ENCODE peak calls at places on chromosomes 13 and 19, in five cellular contexts. One of them, this sample, is unnamed.

GRCh38 chr19:50313812-50314536 is 15.2 kb downstream of the KCNC3 start:
- DNase-seq in activated CD4-positive, alpha-beta T cell treated with anti-CD3 and anti-CD28 coated beads, Interleukin-2, amount 10 ng/mL, durations not matched to agents 7 days and 5 days: no peak
- DNase-seq in renal cortical epithelial cell: no peak
- DNase-seq in stimulated activated CD4-positive, alpha-beta T cell treated with anti-CD3 and anti-CD28 coated beads, Interleukin-1b, Interleukin-23, amount 100 ng/mL, for 4 hours: no peak
- DNase-seq in AG08395: no peak
- DNase-seq in this sample: no peak

GRCh38 chr13:26050568-26051230 is 1.1 kb downstream of the SHISA2 start:
- DNase-seq in activated CD4-positive, alpha-beta T cell treated with anti-CD3 and anti-CD28 coated beads, Interleukin-2, amount 10 ng/mL, durations not matched to agents 7 days and 5 days: no peak
- DNase-seq in renal cortical epithelial cell: no peak
- DNase-seq in stimulated activated CD4-positive, alpha-beta T cell treated with anti-CD3 and anti-CD28 coated beads, Interleukin-1b, Interleukin-23, amount 100 ng/mL, for 4 hours: no peak
- DNase-seq in AG08395: no peak
- DNase-seq in this sample: no peak

GRCh38 chr19:35247526-35248309 is 1.1 kb upstream of the LSR start:
- DNase-seq in activated CD4-positive, alpha-beta T cell treated with anti-CD3 and anti-CD28 coated beads, Interleukin-2, amount 10 ng/mL, durations not matched to agents 7 days and 5 days: peak
- DNase-seq in renal cortical epithelial cell: peak
- DNase-seq in stimulated activated CD4-positive, alpha-beta T cell treated with anti-CD3 and anti-CD28 coated beads, Interleukin-1b, Interleukin-23, amount 100 ng/mL, for 4 hours: no peak
- DNase-seq in AG08395: no peak
- DNase-seq in this sample: no peak

GRCh38 chr19:58034476-58034790 is 608 bp downstream of the ZSCAN1 start:
- DNase-seq in activated CD4-positive, alpha-beta T cell treated with anti-CD3 and anti-CD28 coated beads, Interleukin-2, amount 10 ng/mL, durations not matched to agents 7 days and 5 days: no peak
- DNase-seq in renal cortical epithelial cell: no peak
- DNase-seq in stimulated activated CD4-positive, alpha-beta T cell treated with anti-CD3 and anti-CD28 coated beads, Interleukin-1b, Interleukin-23, amount 100 ng/mL, for 4 hours: no peak
- DNase-seq in AG08395: no peak
- DNase-seq in this sample: no peak

GRCh38 chr19:11963566-11964355 is 1.1 kb upstream of the ZNF763 start:
- DNase-seq in activated CD4-positive, alpha-beta T cell treated with anti-CD3 and anti-CD28 coated beads, Interleukin-2, amount 10 ng/mL, durations not matched to agents 7 days and 5 days: peak
- DNase-seq in renal cortical epithelial cell: peak
- DNase-seq in stimulated activated CD4-positive, alpha-beta T cell treated with anti-CD3 and anti-CD28 coated beads, Interleukin-1b, Interleukin-23, amount 100 ng/mL, for 4 hours: peak
- DNase-seq in AG08395: peak
- DNase-seq in this sample: peak

GRCh38 chr19:7230826-7231225 is 63.4 kb downstream of the INSR start:
- DNase-seq in activated CD4-positive, alpha-beta T cell treated with anti-CD3 and anti-CD28 coated beads, Interleukin-2, amount 10 ng/mL, durations not matched to agents 7 days and 5 days: no peak
- DNase-seq in renal cortical epithelial cell: no peak
- DNase-seq in stimulated activated CD4-positive, alpha-beta T cell treated with anti-CD3 and anti-CD28 coated beads, Interleukin-1b, Interleukin-23, amount 100 ng/mL, for 4 hours: no peak
- DNase-seq in AG08395: no peak
- DNase-seq in this sample: no peak

GRCh38 chr19:9914315-9915207 is 21.8 kb downstream of the OLFM2 start:
- DNase-seq in activated CD4-positive, alpha-beta T cell treated with anti-CD3 and anti-CD28 coated beads, Interleukin-2, amount 10 ng/mL, durations not matched to agents 7 days and 5 days: peak
- DNase-seq in renal cortical epithelial cell: peak
- DNase-seq in stimulated activated CD4-positive, alpha-beta T cell treated with anti-CD3 and anti-CD28 coated beads, Interleukin-1b, Interleukin-23, amount 100 ng/mL, for 4 hours: peak
- DNase-seq in AG08395: peak
- DNase-seq in this sample: peak

GRCh38 chr19:16514383-16515019 is 18.3 kb downstream of the C19orf44 start:
- DNase-seq in activated CD4-positive, alpha-beta T cell treated with anti-CD3 and anti-CD28 coated beads, Interleukin-2, amount 10 ng/mL, durations not matched to agents 7 days and 5 days: no peak
- DNase-seq in renal cortical epithelial cell: no peak
- DNase-seq in stimulated activated CD4-positive, alpha-beta T cell treated with anti-CD3 and anti-CD28 coated beads, Interleukin-1b, Interleukin-23, amount 100 ng/mL, for 4 hours: no peak
- DNase-seq in AG08395: no peak
- DNase-seq in this sample: no peak

GRCh38 chr19:1170938-1171754 is 2.9 kb downstream of the SBNO2 start:
- DNase-seq in activated CD4-positive, alpha-beta T cell treated with anti-CD3 and anti-CD28 coated beads, Interleukin-2, amount 10 ng/mL, durations not matched to agents 7 days and 5 days: no peak
- DNase-seq in renal cortical epithelial cell: no peak
- DNase-seq in stimulated activated CD4-positive, alpha-beta T cell treated with anti-CD3 and anti-CD28 coated beads, Interleukin-1b, Interleukin-23, amount 100 ng/mL, for 4 hours: no peak
- DNase-seq in AG08395: no peak
- DNase-seq in this sample: no peak

GRCh38 chr13:57123660-57124059 is 17.1 kb upstream of the PRR20A start:
- DNase-seq in activated CD4-positive, alpha-beta T cell treated with anti-CD3 and anti-CD28 coated beads, Interleukin-2, amount 10 ng/mL, durations not matched to agents 7 days and 5 days: no peak
- DNase-seq in renal cortical epithelial cell: no peak
- DNase-seq in stimulated activated CD4-positive, alpha-beta T cell treated with anti-CD3 and anti-CD28 coated beads, Interleukin-1b, Interleukin-23, amount 100 ng/mL, for 4 hours: no peak
- DNase-seq in AG08395: no peak
- DNase-seq in this sample: no peak

GRCh38 chr19:9065457-9066014 is 21.3 kb upstream of the OR1M1 start:
- DNase-seq in activated CD4-positive, alpha-beta T cell treated with anti-CD3 and anti-CD28 coated beads, Interleukin-2, amount 10 ng/mL, durations not matched to agents 7 days and 5 days: no peak
- DNase-seq in renal cortical epithelial cell: no peak
- DNase-seq in stimulated activated CD4-positive, alpha-beta T cell treated with anti-CD3 and anti-CD28 coated beads, Interleukin-1b, Interleukin-23, amount 100 ng/mL, for 4 hours: no peak
- DNase-seq in AG08395: no peak
- DNase-seq in this sample: no peak

GRCh38 chr19:15123900-15124299 is 16.7 kb downstream of the SYDE1 start:
- DNase-seq in activated CD4-positive, alpha-beta T cell treated with anti-CD3 and anti-CD28 coated beads, Interleukin-2, amount 10 ng/mL, durations not matched to agents 7 days and 5 days: no peak
- DNase-seq in renal cortical epithelial cell: no peak
- DNase-seq in stimulated activated CD4-positive, alpha-beta T cell treated with anti-CD3 and anti-CD28 coated beads, Interleukin-1b, Interleukin-23, amount 100 ng/mL, for 4 hours: no peak
- DNase-seq in AG08395: no peak
- DNase-seq in this sample: peak

GRCh38 chr19:40503300-40503699 is 36.5 kb downstream of the SPTBN4 start:
- DNase-seq in activated CD4-positive, alpha-beta T cell treated with anti-CD3 and anti-CD28 coated beads, Interleukin-2, amount 10 ng/mL, durations not matched to agents 7 days and 5 days: no peak
- DNase-seq in renal cortical epithelial cell: no peak
- DNase-seq in stimulated activated CD4-positive, alpha-beta T cell treated with anti-CD3 and anti-CD28 coated beads, Interleukin-1b, Interleukin-23, amount 100 ng/mL, for 4 hours: no peak
- DNase-seq in AG08395: no peak
- DNase-seq in this sample: no peak

GRCh38 chr19:9785367-9786331 is 17.1 kb upstream of the ZNF846 start:
- DNase-seq in activated CD4-positive, alpha-beta T cell treated with anti-CD3 and anti-CD28 coated beads, Interleukin-2, amount 10 ng/mL, durations not matched to agents 7 days and 5 days: peak
- DNase-seq in renal cortical epithelial cell: peak
- DNase-seq in stimulated activated CD4-positive, alpha-beta T cell treated with anti-CD3 and anti-CD28 coated beads, Interleukin-1b, Interleukin-23, amount 100 ng/mL, for 4 hours: peak
- DNase-seq in AG08395: peak
- DNase-seq in this sample: peak

GRCh38 chr19:18340237-18340989 is at the start of gene PGPEP1:
- DNase-seq in activated CD4-positive, alpha-beta T cell treated with anti-CD3 and anti-CD28 coated beads, Interleukin-2, amount 10 ng/mL, durations not matched to agents 7 days and 5 days: peak
- DNase-seq in renal cortical epithelial cell: no peak
- DNase-seq in stimulated activated CD4-positive, alpha-beta T cell treated with anti-CD3 and anti-CD28 coated beads, Interleukin-1b, Interleukin-23, amount 100 ng/mL, for 4 hours: peak
- DNase-seq in AG08395: peak
- DNase-seq in this sample: no peak

GRCh38 chr13:109680288-109680687 is 106.1 kb downstream of the IRS2 start:
- DNase-seq in activated CD4-positive, alpha-beta T cell treated with anti-CD3 and anti-CD28 coated beads, Interleukin-2, amount 10 ng/mL, durations not matched to agents 7 days and 5 days: no peak
- DNase-seq in renal cortical epithelial cell: no peak
- DNase-seq in stimulated activated CD4-positive, alpha-beta T cell treated with anti-CD3 and anti-CD28 coated beads, Interleukin-1b, Interleukin-23, amount 100 ng/mL, for 4 hours: no peak
- DNase-seq in AG08395: no peak
- DNase-seq in this sample: no peak

GRCh38 chr19:46766569-46767317 is 20.5 kb upstream of the STRN4 start:
- DNase-seq in activated CD4-positive, alpha-beta T cell treated with anti-CD3 and anti-CD28 coated beads, Interleukin-2, amount 10 ng/mL, durations not matched to agents 7 days and 5 days: peak
- DNase-seq in renal cortical epithelial cell: no peak
- DNase-seq in stimulated activated CD4-positive, alpha-beta T cell treated with anti-CD3 and anti-CD28 coated beads, Interleukin-1b, Interleukin-23, amount 100 ng/mL, for 4 hours: peak
- DNase-seq in AG08395: no peak
- DNase-seq in this sample: no peak

GRCh38 chr19:51807111-51807701 is 12.2 kb downstream of the FPR3 start:
- DNase-seq in activated CD4-positive, alpha-beta T cell treated with anti-CD3 and anti-CD28 coated beads, Interleukin-2, amount 10 ng/mL, durations not matched to agents 7 days and 5 days: no peak
- DNase-seq in renal cortical epithelial cell: no peak
- DNase-seq in stimulated activated CD4-positive, alpha-beta T cell treated with anti-CD3 and anti-CD28 coated beads, Interleukin-1b, Interleukin-23, amount 100 ng/mL, for 4 hours: no peak
- DNase-seq in AG08395: peak
- DNase-seq in this sample: no peak

GRCh38 chr19:42343344-42344110 is 18.1 kb downstream of the MEGF8 start:
- DNase-seq in activated CD4-positive, alpha-beta T cell treated with anti-CD3 and anti-CD28 coated beads, Interleukin-2, amount 10 ng/mL, durations not matched to agents 7 days and 5 days: no peak
- DNase-seq in renal cortical epithelial cell: no peak
- DNase-seq in stimulated activated CD4-positive, alpha-beta T cell treated with anti-CD3 and anti-CD28 coated beads, Interleukin-1b, Interleukin-23, amount 100 ng/mL, for 4 hours: no peak
- DNase-seq in AG08395: no peak
- DNase-seq in this sample: no peak

GRCh38 chr13:28707629-28708427 is 10.9 kb downstream of the SLC46A3 start:
- DNase-seq in activated CD4-positive, alpha-beta T cell treated with anti-CD3 and anti-CD28 coated beads, Interleukin-2, amount 10 ng/mL, durations not matched to agents 7 days and 5 days: peak
- DNase-seq in renal cortical epithelial cell: no peak
- DNase-seq in stimulated activated CD4-positive, alpha-beta T cell treated with anti-CD3 and anti-CD28 coated beads, Interleukin-1b, Interleukin-23, amount 100 ng/mL, for 4 hours: no peak
- DNase-seq in AG08395: peak
- DNase-seq in this sample: no peak

GRCh38 chr19:5824791-5825577 is 14.5 kb downstream of the FUT6 start:
- DNase-seq in activated CD4-positive, alpha-beta T cell treated with anti-CD3 and anti-CD28 coated beads, Interleukin-2, amount 10 ng/mL, durations not matched to agents 7 days and 5 days: no peak
- DNase-seq in renal cortical epithelial cell: no peak
- DNase-seq in stimulated activated CD4-positive, alpha-beta T cell treated with anti-CD3 and anti-CD28 coated beads, Interleukin-1b, Interleukin-23, amount 100 ng/mL, for 4 hours: no peak
- DNase-seq in AG08395: no peak
- DNase-seq in this sample: no peak

GRCh38 chr13:114043421-114044053 is 69.7 kb upstream of the C13orf46 start:
- DNase-seq in activated CD4-positive, alpha-beta T cell treated with anti-CD3 and anti-CD28 coated beads, Interleukin-2, amount 10 ng/mL, durations not matched to agents 7 days and 5 days: no peak
- DNase-seq in renal cortical epithelial cell: peak
- DNase-seq in stimulated activated CD4-positive, alpha-beta T cell treated with anti-CD3 and anti-CD28 coated beads, Interleukin-1b, Interleukin-23, amount 100 ng/mL, for 4 hours: no peak
- DNase-seq in AG08395: peak
- DNase-seq in this sample: peak

GRCh38 chr13:111575276-111575675 is 254.8 kb downstream of the TEX29 start:
- DNase-seq in activated CD4-positive, alpha-beta T cell treated with anti-CD3 and anti-CD28 coated beads, Interleukin-2, amount 10 ng/mL, durations not matched to agents 7 days and 5 days: no peak
- DNase-seq in renal cortical epithelial cell: no peak
- DNase-seq in stimulated activated CD4-positive, alpha-beta T cell treated with anti-CD3 and anti-CD28 coated beads, Interleukin-1b, Interleukin-23, amount 100 ng/mL, for 4 hours: no peak
- DNase-seq in AG08395: no peak
- DNase-seq in this sample: no peak

GRCh38 chr19:3855321-3855720 is 13.5 kb downstream of the ZFR2 start:
- DNase-seq in activated CD4-positive, alpha-beta T cell treated with anti-CD3 and anti-CD28 coated beads, Interleukin-2, amount 10 ng/mL, durations not matched to agents 7 days and 5 days: no peak
- DNase-seq in renal cortical epithelial cell: no peak
- DNase-seq in stimulated activated CD4-positive, alpha-beta T cell treated with anti-CD3 and anti-CD28 coated beads, Interleukin-1b, Interleukin-23, amount 100 ng/mL, for 4 hours: no peak
- DNase-seq in AG08395: no peak
- DNase-seq in this sample: peak

GRCh38 chr19:30227661-30228112 is 144.5 kb upstream of the ZNF536 start:
- DNase-seq in activated CD4-positive, alpha-beta T cell treated with anti-CD3 and anti-CD28 coated beads, Interleukin-2, amount 10 ng/mL, durations not matched to agents 7 days and 5 days: peak
- DNase-seq in renal cortical epithelial cell: no peak
- DNase-seq in stimulated activated CD4-positive, alpha-beta T cell treated with anti-CD3 and anti-CD28 coated beads, Interleukin-1b, Interleukin-23, amount 100 ng/mL, for 4 hours: no peak
- DNase-seq in AG08395: peak
- DNase-seq in this sample: no peak

GRCh38 chr13:112616586-112617381 is 28.8 kb upstream of the TUBGCP3 start:
- DNase-seq in activated CD4-positive, alpha-beta T cell treated with anti-CD3 and anti-CD28 coated beads, Interleukin-2, amount 10 ng/mL, durations not matched to agents 7 days and 5 days: peak
- DNase-seq in renal cortical epithelial cell: peak
- DNase-seq in stimulated activated CD4-positive, alpha-beta T cell treated with anti-CD3 and anti-CD28 coated beads, Interleukin-1b, Interleukin-23, amount 100 ng/mL, for 4 hours: no peak
- DNase-seq in AG08395: peak
- DNase-seq in this sample: peak

GRCh38 chr19:45253396-45254027 is 2.4 kb downstream of the MARK4 start:
- DNase-seq in activated CD4-positive, alpha-beta T cell treated with anti-CD3 and anti-CD28 coated beads, Interleukin-2, amount 10 ng/mL, durations not matched to agents 7 days and 5 days: no peak
- DNase-seq in renal cortical epithelial cell: peak
- DNase-seq in stimulated activated CD4-positive, alpha-beta T cell treated with anti-CD3 and anti-CD28 coated beads, Interleukin-1b, Interleukin-23, amount 100 ng/mL, for 4 hours: no peak
- DNase-seq in AG08395: peak
- DNase-seq in this sample: no peak

GRCh38 chr19:52535831-52536800 is 8.6 kb downstream of the ZNF808 start:
- DNase-seq in activated CD4-positive, alpha-beta T cell treated with anti-CD3 and anti-CD28 coated beads, Interleukin-2, amount 10 ng/mL, durations not matched to agents 7 days and 5 days: peak
- DNase-seq in renal cortical epithelial cell: peak
- DNase-seq in stimulated activated CD4-positive, alpha-beta T cell treated with anti-CD3 and anti-CD28 coated beads, Interleukin-1b, Interleukin-23, amount 100 ng/mL, for 4 hours: peak
- DNase-seq in AG08395: peak
- DNase-seq in this sample: no peak

GRCh38 chr13:69324109-69324886 is 783.3 kb upstream of the ATXN8OS start:
- DNase-seq in activated CD4-positive, alpha-beta T cell treated with anti-CD3 and anti-CD28 coated beads, Interleukin-2, amount 10 ng/mL, durations not matched to agents 7 days and 5 days: no peak
- DNase-seq in renal cortical epithelial cell: peak
- DNase-seq in stimulated activated CD4-positive, alpha-beta T cell treated with anti-CD3 and anti-CD28 coated beads, Interleukin-1b, Interleukin-23, amount 100 ng/mL, for 4 hours: no peak
- DNase-seq in AG08395: no peak
- DNase-seq in this sample: peak

GRCh38 chr13:50275392-50276063 is 260.3 kb downstream of the KCNRG start:
- DNase-seq in activated CD4-positive, alpha-beta T cell treated with anti-CD3 and anti-CD28 coated beads, Interleukin-2, amount 10 ng/mL, durations not matched to agents 7 days and 5 days: no peak
- DNase-seq in renal cortical epithelial cell: peak
- DNase-seq in stimulated activated CD4-positive, alpha-beta T cell treated with anti-CD3 and anti-CD28 coated beads, Interleukin-1b, Interleukin-23, amount 100 ng/mL, for 4 hours: no peak
- DNase-seq in AG08395: no peak
- DNase-seq in this sample: no peak

GRCh38 chr19:2888739-2889224 is 11.9 kb upstream of the ZNF57 start:
- DNase-seq in activated CD4-positive, alpha-beta T cell treated with anti-CD3 and anti-CD28 coated beads, Interleukin-2, amount 10 ng/mL, durations not matched to agents 7 days and 5 days: peak
- DNase-seq in renal cortical epithelial cell: no peak
- DNase-seq in stimulated activated CD4-positive, alpha-beta T cell treated with anti-CD3 and anti-CD28 coated beads, Interleukin-1b, Interleukin-23, amount 100 ng/mL, for 4 hours: no peak
- DNase-seq in AG08395: no peak
- DNase-seq in this sample: no peak

GRCh38 chr13:42548731-42549554 is 25.0 kb upstream of the TNFSF11 start:
- DNase-seq in activated CD4-positive, alpha-beta T cell treated with anti-CD3 and anti-CD28 coated beads, Interleukin-2, amount 10 ng/mL, durations not matched to agents 7 days and 5 days: no peak
- DNase-seq in renal cortical epithelial cell: peak
- DNase-seq in stimulated activated CD4-positive, alpha-beta T cell treated with anti-CD3 and anti-CD28 coated beads, Interleukin-1b, Interleukin-23, amount 100 ng/mL, for 4 hours: no peak
- DNase-seq in AG08395: no peak
- DNase-seq in this sample: no peak

GRCh38 chr13:50873481-50873880 is 30.0 kb upstream of the DLEU7 start:
- DNase-seq in activated CD4-positive, alpha-beta T cell treated with anti-CD3 and anti-CD28 coated beads, Interleukin-2, amount 10 ng/mL, durations not matched to agents 7 days and 5 days: no peak
- DNase-seq in renal cortical epithelial cell: no peak
- DNase-seq in stimulated activated CD4-positive, alpha-beta T cell treated with anti-CD3 and anti-CD28 coated beads, Interleukin-1b, Interleukin-23, amount 100 ng/mL, for 4 hours: no peak
- DNase-seq in AG08395: no peak
- DNase-seq in this sample: no peak

GRCh38 chr19:6199240-6199983 is 63.9 kb downstream of the ACSBG2 start:
- DNase-seq in activated CD4-positive, alpha-beta T cell treated with anti-CD3 and anti-CD28 coated beads, Interleukin-2, amount 10 ng/mL, durations not matched to agents 7 days and 5 days: peak
- DNase-seq in renal cortical epithelial cell: peak
- DNase-seq in stimulated activated CD4-positive, alpha-beta T cell treated with anti-CD3 and anti-CD28 coated beads, Interleukin-1b, Interleukin-23, amount 100 ng/mL, for 4 hours: peak
- DNase-seq in AG08395: peak
- DNase-seq in this sample: peak

GRCh38 chr19:4590559-4590958 is 31.1 kb upstream of the SEMA6B start:
- DNase-seq in activated CD4-positive, alpha-beta T cell treated with anti-CD3 and anti-CD28 coated beads, Interleukin-2, amount 10 ng/mL, durations not matched to agents 7 days and 5 days: no peak
- DNase-seq in renal cortical epithelial cell: no peak
- DNase-seq in stimulated activated CD4-positive, alpha-beta T cell treated with anti-CD3 and anti-CD28 coated beads, Interleukin-1b, Interleukin-23, amount 100 ng/mL, for 4 hours: no peak
- DNase-seq in AG08395: no peak
- DNase-seq in this sample: no peak

GRCh38 chr13:109348514-109349340 is 437.7 kb downstream of the IRS2 start:
- DNase-seq in activated CD4-positive, alpha-beta T cell treated with anti-CD3 and anti-CD28 coated beads, Interleukin-2, amount 10 ng/mL, durations not matched to agents 7 days and 5 days: no peak
- DNase-seq in renal cortical epithelial cell: peak
- DNase-seq in stimulated activated CD4-positive, alpha-beta T cell treated with anti-CD3 and anti-CD28 coated beads, Interleukin-1b, Interleukin-23, amount 100 ng/mL, for 4 hours: no peak
- DNase-seq in AG08395: peak
- DNase-seq in this sample: no peak

GRCh38 chr19:14160017-14160703 is 23.8 kb upstream of the ASF1B start:
- DNase-seq in activated CD4-positive, alpha-beta T cell treated with anti-CD3 and anti-CD28 coated beads, Interleukin-2, amount 10 ng/mL, durations not matched to agents 7 days and 5 days: no peak
- DNase-seq in renal cortical epithelial cell: no peak
- DNase-seq in stimulated activated CD4-positive, alpha-beta T cell treated with anti-CD3 and anti-CD28 coated beads, Interleukin-1b, Interleukin-23, amount 100 ng/mL, for 4 hours: no peak
- DNase-seq in AG08395: no peak
- DNase-seq in this sample: no peak

GRCh38 chr13:74134777-74135305 is 637 bp upstream of the KLF12 start:
- DNase-seq in activated CD4-positive, alpha-beta T cell treated with anti-CD3 and anti-CD28 coated beads, Interleukin-2, amount 10 ng/mL, durations not matched to agents 7 days and 5 days: no peak
- DNase-seq in renal cortical epithelial cell: no peak
- DNase-seq in stimulated activated CD4-positive, alpha-beta T cell treated with anti-CD3 and anti-CD28 coated beads, Interleukin-1b, Interleukin-23, amount 100 ng/mL, for 4 hours: peak
- DNase-seq in AG08395: peak
- DNase-seq in this sample: no peak

GRCh38 chr13:99916366-99917103 is 55.0 kb downstream of the ZIC5 start:
- DNase-seq in activated CD4-positive, alpha-beta T cell treated with anti-CD3 and anti-CD28 coated beads, Interleukin-2, amount 10 ng/mL, durations not matched to agents 7 days and 5 days: peak
- DNase-seq in renal cortical epithelial cell: peak
- DNase-seq in stimulated activated CD4-positive, alpha-beta T cell treated with anti-CD3 and anti-CD28 coated beads, Interleukin-1b, Interleukin-23, amount 100 ng/mL, for 4 hours: peak
- DNase-seq in AG08395: peak
- DNase-seq in this sample: peak

This sample was measured in SHP77 treated with DMSO at 0.1 percent for 48 hours.